ENCODE peak calls at places on chromosomes 11 and 22, in nine cellular contexts. H is GM12891; Z is EL; C is stimulated activated CD8-positive, alpha-beta memory T cell treated with anti-CD3 and anti-CD28 coated beads, Interleukin-7, amount 100 ng/mL, for 1 hour; U is activated CD8-positive, alpha-beta T cell treated with anti-CD3 and anti-CD28 coated beads, Interleukin-2, amount 10 ng/mL, durations not matched to agents 7 days and 5 days; W is cardiac septum; M is PC-3; X is activated T-cell treated with anti-CD3 and anti-CD28 coated beads, Interleukin-2, amount 50 U/mL, for 48 hours; Y is anterior cingulate cortex. B is an unnamed sample.

GRCh38 chr22:38108561-38109319 is 1.7 kb downstream of the BAIAP2L2 start:
- DNase-seq in M (no peak), X (no peak), W (no peak), C (no peak), Y (no peak), U (peak), Z (no peak), H (no peak), B (no peak)

GRCh38 chr11:11391796-11392195 is 38.7 kb upstream of the CSNK2A3 start:
- DNase-seq in C (no peak), Z (peak), M (peak), W (no peak), U (no peak), H (no peak), Y (no peak), X (no peak), B (peak)

GRCh38 chr11:122344281-122344680 is 228.3 kb upstream of the BLID start:
- DNase-seq in U (no peak), C (no peak), H (no peak), Y (no peak), W (no peak), Z (peak), X (no peak), M (peak), B (no peak)

GRCh38 chr11:79054636-79055035 is 386.2 kb downstream of the TENM4 start:
- DNase-seq in H (no peak), U (no peak), X (no peak), W (no peak), M (peak), C (no peak), Z (peak), Y (no peak), B (peak)

GRCh38 chr11:61974766-61975631 is 7.6 kb upstream of the FTH1 start:
- DNase-seq in M (peak), X (no peak), U (peak), Y (no peak), Z (no peak), H (no peak), C (no peak), W (no peak), B (no peak)

GRCh38 chr11:67604815-67605214 is 1.9 kb upstream of the NDUFV1 start:
- DNase-seq in W (no peak), U (no peak), M (no peak), H (no peak), C (no peak), Z (no peak), Y (no peak), X (no peak), B (no peak)

GRCh38 chr22:31295831-31296230 is 3.5 kb upstream of the PIK3IP1 start:
- DNase-seq in X (no peak), C (no peak), M (no peak), H (no peak), Y (no peak), U (no peak), W (no peak), Z (peak), B (no peak)

GRCh38 chr11:11211186-11211585 is 141.9 kb downstream of the CSNK2A3 start:
- DNase-seq in M (no peak), U (no peak), H (no peak), X (no peak), W (no peak), C (no peak), Y (no peak), Z (no peak), B (no peak)

GRCh38 chr11:3197044-3197715 is 21.4 kb downstream of the MRGPRG start:
- DNase-seq in X (no peak), M (no peak), Z (no peak), W (no peak), H (no peak), C (no peak), Y (no peak), U (no peak), B (no peak)

GRCh38 chr11:63942803-63943202 is 4.0 kb downstream of the NAA40 start:
- DNase-seq in U (no peak), Y (no peak), M (no peak), H (no peak), C (no peak), X (no peak), W (no peak), Z (no peak), B (no peak)